ENCODE peak calls at places on chromosomes 11 and 22, in seven cellular contexts. E is mesendoderm, W is T follicular helper cell, C is HuH-7.5, D is fibroblast of pulmonary artery, Y is brain microvascular endothelial cell, G is GDM1. Q is an unnamed sample.

GRCh38 chr22:39900306-39901227 is at the start of gene GRAP2:
- DNase-seq in W (peak), E (no peak), Y (no peak), D (no peak), C (no peak), G (peak), Q (no peak)

GRCh38 chr11:91837649-91838330 is 386.8 kb upstream of the FAT3 start:
- DNase-seq in Y (no peak), W (no peak), G (no peak), C (no peak), D (no peak), E (no peak), Q (no peak)

GRCh38 chr22:40829131-40829530 is 10.0 kb upstream of the SLC25A17 start:
- DNase-seq in W (no peak), G (no peak), Y (no peak), C (no peak), E (no peak), D (no peak), Q (no peak)

GRCh38 chr11:96390403-96390830 is 604 bp downstream of the JRKL start:
- DNase-seq in E (no peak), W (no peak), D (peak), G (no peak), Y (peak), C (no peak), Q (no peak)

GRCh38 chr22:35202376-35202775 is 54.9 kb upstream of the HMGXB4 start:
- DNase-seq in E (no peak), D (no peak), G (no peak), Y (no peak), W (no peak), C (no peak), Q (no peak)

GRCh38 chr11:17473071-17473744 is 3.4 kb downstream of the ABCC8 start:
- DNase-seq in W (no peak), D (no peak), C (peak), Y (peak), G (no peak), E (peak), Q (no peak)

GRCh38 chr11:31139479-31139878 is 230.1 kb downstream of the DCDC1 start:
- DNase-seq in C (no peak), W (no peak), Y (no peak), G (no peak), D (no peak), E (no peak), Q (no peak)

GRCh38 chr11:10381730-10382129 is 73.3 kb upstream of the AMPD3 start:
- DNase-seq in W (no peak), E (no peak), Y (no peak), D (peak), G (no peak), C (no peak), Q (no peak)

GRCh38 chr22:17972385-17973181 is 51.8 kb downstream of the MICAL3 start:
- DNase-seq in Y (peak), E (peak), C (peak), D (peak), W (no peak), G (no peak), Q (no peak)

GRCh38 chr11:3880724-3881123 is 25.3 kb downstream of the STIM1 start:
- DNase-seq in G (no peak), C (no peak), E (no peak), Y (peak), W (no peak), D (peak), Q (no peak)

GRCh38 chr22:29998627-29999026 is 81.6 kb upstream of the HORMAD2 start:
- DNase-seq in D (peak), Y (no peak), E (no peak), G (no peak), W (no peak), C (no peak), Q (no peak)

GRCh38 chr22:41288245-41288946 is 2.4 kb upstream of the RANGAP1 start:
- DNase-seq in Y (peak), C (peak), E (peak), D (peak), W (no peak), G (no peak), Q (no peak)

GRCh38 chr11:976431-977160 is 50.9 kb downstream of the AP2A2 start:
- DNase-seq in E (no peak), C (no peak), D (peak), G (no peak), Y (no peak), W (no peak), Q (no peak)

GRCh38 chr11:69918231-69918937 is 99.2 kb upstream of the FGF3 start:
- DNase-seq in G (no peak), D (no peak), W (no peak), C (no peak), Y (no peak), E (no peak), Q (no peak)

Q was measured in cortex of kidney.